ENCODE peak calls at places on chromosomes 5 and 9, in eight cellular contexts. One of them, this sample, is unnamed.

GRCh38 chr5:122401991-122402710 is 90.1 kb downstream of the SNCAIP start:
- DNase-seq in right lobe of liver: no peak
- DNase-seq in mammary epithelial cell: peak; percentile 49
- DNase-seq in BJ: no peak
- DNase-seq in AG10803: no peak
- DNase-seq in neural crest cell: no peak
- DNase-seq in OCI-LY7: no peak
- DNase-seq in RWPE1: peak; percentile 13
- DNase-seq in this sample: no peak

GRCh38 chr9:7103382-7104170 is 345.8 kb downstream of the KDM4C start:
- DNase-seq in OCI-LY7: no peak
- DNase-seq in BJ: no peak
- DNase-seq in mammary epithelial cell: peak; percentile 64
- DNase-seq in right lobe of liver: no peak
- DNase-seq in neural crest cell: no peak
- DNase-seq in RWPE1: no peak
- DNase-seq in AG10803: no peak
- DNase-seq in this sample: no peak

GRCh38 chr5:37839441-37840035 is 303 bp downstream of the GDNF start:
- DNase-seq in neural crest cell: peak; percentile 30
- DNase-seq in BJ: no peak
- DNase-seq in AG10803: peak; percentile 62
- DNase-seq in mammary epithelial cell: peak; percentile 55
- DNase-seq in OCI-LY7: no peak
- DNase-seq in right lobe of liver: peak; percentile 51
- DNase-seq in RWPE1: peak; percentile 57
- DNase-seq in this sample: peak; percentile 64

GRCh38 chr9:121599186-121599871 is 52.1 kb upstream of the DAB2IP start:
- DNase-seq in OCI-LY7: no peak
- DNase-seq in AG10803: no peak
- DNase-seq in BJ: no peak
- DNase-seq in RWPE1: peak; percentile 86
- DNase-seq in mammary epithelial cell: peak; percentile 32
- DNase-seq in right lobe of liver: peak; percentile 94
- DNase-seq in neural crest cell: peak; percentile 52
- DNase-seq in this sample: peak; percentile 49

GRCh38 chr5:159850192-159850573 is 66.1 kb upstream of the ADRA1B start:
- DNase-seq in AG10803: peak; percentile 79
- DNase-seq in BJ: peak; percentile 72
- DNase-seq in neural crest cell: no peak
- DNase-seq in mammary epithelial cell: peak; percentile 90
- DNase-seq in RWPE1: peak; percentile 76
- DNase-seq in OCI-LY7: no peak
- DNase-seq in right lobe of liver: no peak
- DNase-seq in this sample: no peak

GRCh38 chr9:105232207-105232606 is 12.2 kb upstream of the SLC44A1 start:
- DNase-seq in OCI-LY7: no peak
- DNase-seq in neural crest cell: no peak
- DNase-seq in AG10803: peak; percentile 69
- DNase-seq in BJ: no peak
- DNase-seq in right lobe of liver: no peak
- DNase-seq in mammary epithelial cell: no peak
- DNase-seq in RWPE1: no peak
- DNase-seq in this sample: no peak

GRCh38 chr5:56480305-56481146 is 247.4 kb upstream of the ANKRD55 start:
- DNase-seq in OCI-LY7: peak; percentile 61
- DNase-seq in RWPE1: peak; percentile 64
- DNase-seq in BJ: no peak
- DNase-seq in neural crest cell: peak; percentile 57
- DNase-seq in AG10803: peak; percentile 44
- DNase-seq in mammary epithelial cell: peak; percentile 65
- DNase-seq in right lobe of liver: peak; percentile 64
- DNase-seq in this sample: peak; percentile 57

GRCh38 chr9:110048976-110049698 is 158.8 kb downstream of the C9orf152 start:
- DNase-seq in BJ: no peak
- DNase-seq in OCI-LY7: peak; percentile 36
- DNase-seq in RWPE1: peak; percentile 70
- DNase-seq in AG10803: no peak
- DNase-seq in neural crest cell: peak; percentile 21
- DNase-seq in mammary epithelial cell: peak; percentile 24
- DNase-seq in right lobe of liver: peak; percentile 31
- DNase-seq in this sample: peak; percentile 31

GRCh38 chr5:73792687-73793320 is 166.8 kb downstream of the ARHGEF28 start:
- DNase-seq in BJ: peak; percentile 18
- DNase-seq in right lobe of liver: peak; percentile 61
- DNase-seq in RWPE1: peak; percentile 80
- DNase-seq in OCI-LY7: peak; percentile 60
- DNase-seq in AG10803: peak; percentile 66
- DNase-seq in neural crest cell: peak; percentile 73
- DNase-seq in mammary epithelial cell: peak; percentile 61
- DNase-seq in this sample: peak; percentile 61

GRCh38 chr9:100354121-100354800 is 1.5 kb upstream of the TEX10 start:
- DNase-seq in mammary epithelial cell: no peak
- DNase-seq in OCI-LY7: peak; percentile 25
- DNase-seq in BJ: no peak
- DNase-seq in RWPE1: no peak
- DNase-seq in right lobe of liver: no peak
- DNase-seq in neural crest cell: no peak
- DNase-seq in AG10803: no peak
- DNase-seq in this sample: no peak

GRCh38 chr5:51684794-51685355 is 301.6 kb downstream of the ISL1 start:
- DNase-seq in right lobe of liver: no peak
- DNase-seq in RWPE1: peak; percentile 24
- DNase-seq in BJ: no peak
- DNase-seq in OCI-LY7: no peak
- DNase-seq in AG10803: no peak
- DNase-seq in neural crest cell: no peak
- DNase-seq in mammary epithelial cell: no peak
- DNase-seq in this sample: no peak

GRCh38 chr9:86099695-86100364 is 472 bp upstream of the GOLM1 start:
- DNase-seq in BJ: no peak
- DNase-seq in AG10803: peak; percentile 56
- DNase-seq in OCI-LY7: no peak
- DNase-seq in mammary epithelial cell: peak; percentile 14
- DNase-seq in neural crest cell: peak; percentile 22
- DNase-seq in RWPE1: peak; percentile 29
- DNase-seq in right lobe of liver: peak; percentile 65
- DNase-seq in this sample: peak; percentile 64

GRCh38 chr5:86749841-86750240 is 132.1 kb downstream of the COX7C start:
- DNase-seq in right lobe of liver: no peak
- DNase-seq in BJ: no peak
- DNase-seq in mammary epithelial cell: no peak
- DNase-seq in neural crest cell: no peak
- DNase-seq in AG10803: no peak
- DNase-seq in RWPE1: peak; percentile 21
- DNase-seq in OCI-LY7: no peak
- DNase-seq in this sample: no peak

DNA sequence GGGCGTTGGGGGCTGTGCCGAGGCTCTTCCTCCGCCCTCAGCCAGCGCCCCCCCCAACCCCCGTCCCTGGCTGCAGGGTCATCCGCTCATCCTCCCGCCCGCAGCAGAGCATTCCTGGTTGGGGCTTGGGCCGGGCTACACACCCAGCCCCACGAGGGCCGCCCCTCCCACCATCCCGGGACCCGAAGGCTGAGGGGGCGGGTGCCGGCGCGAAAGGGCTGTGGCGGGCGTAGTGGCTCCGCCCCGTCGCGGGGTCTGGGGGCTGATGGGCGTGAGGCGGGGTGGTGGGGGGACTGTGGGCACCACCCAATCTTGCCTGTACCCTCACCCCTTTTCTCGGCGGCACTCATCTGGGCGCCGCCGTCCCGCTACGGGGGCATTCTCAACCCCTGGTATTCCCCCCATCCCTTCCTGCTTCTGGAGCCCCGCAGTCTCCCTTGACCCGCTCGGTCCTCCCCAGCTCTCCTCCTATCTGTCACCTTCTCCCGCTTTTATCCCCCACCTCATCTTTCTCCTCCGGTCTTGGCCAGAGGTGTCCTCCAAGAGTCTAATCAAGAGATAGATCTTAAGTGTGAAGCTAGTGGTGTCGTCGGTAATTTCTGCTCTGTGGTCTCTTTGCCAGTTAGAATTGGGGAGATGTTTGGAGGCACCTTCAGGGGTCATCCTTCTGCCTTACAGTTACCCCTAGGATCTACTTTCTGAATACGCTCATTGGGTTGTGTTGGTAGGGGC is 1.6 kb downstream of the FER start:
- DNase-seq in AG10803: no peak
- DNase-seq in BJ: no peak
- DNase-seq in mammary epithelial cell: peak; percentile 41
- DNase-seq in OCI-LY7: peak; percentile 21
- DNase-seq in neural crest cell: peak; percentile 56
- DNase-seq in right lobe of liver: no peak
- DNase-seq in RWPE1: peak; percentile 87
- DNase-seq in this sample: peak; percentile 65
- TF ChIP-seq CTCF in AG10803: peak; percentile 20
- TF ChIP-seq CTCF in BJ: no peak
- TF ChIP-seq CTCF in mammary epithelial cell: no peak
- TF ChIP-seq CTCF in OCI-LY7: peak; percentile 16
- TF ChIP-seq CTCF in neural crest cell: peak; percentile 2
- TF ChIP-seq CTCF in right lobe of liver: no peak
- TF ChIP-seq CTCF in RWPE1: no peak
- TF ChIP-seq CTCF in this sample: no peak

DNA sequence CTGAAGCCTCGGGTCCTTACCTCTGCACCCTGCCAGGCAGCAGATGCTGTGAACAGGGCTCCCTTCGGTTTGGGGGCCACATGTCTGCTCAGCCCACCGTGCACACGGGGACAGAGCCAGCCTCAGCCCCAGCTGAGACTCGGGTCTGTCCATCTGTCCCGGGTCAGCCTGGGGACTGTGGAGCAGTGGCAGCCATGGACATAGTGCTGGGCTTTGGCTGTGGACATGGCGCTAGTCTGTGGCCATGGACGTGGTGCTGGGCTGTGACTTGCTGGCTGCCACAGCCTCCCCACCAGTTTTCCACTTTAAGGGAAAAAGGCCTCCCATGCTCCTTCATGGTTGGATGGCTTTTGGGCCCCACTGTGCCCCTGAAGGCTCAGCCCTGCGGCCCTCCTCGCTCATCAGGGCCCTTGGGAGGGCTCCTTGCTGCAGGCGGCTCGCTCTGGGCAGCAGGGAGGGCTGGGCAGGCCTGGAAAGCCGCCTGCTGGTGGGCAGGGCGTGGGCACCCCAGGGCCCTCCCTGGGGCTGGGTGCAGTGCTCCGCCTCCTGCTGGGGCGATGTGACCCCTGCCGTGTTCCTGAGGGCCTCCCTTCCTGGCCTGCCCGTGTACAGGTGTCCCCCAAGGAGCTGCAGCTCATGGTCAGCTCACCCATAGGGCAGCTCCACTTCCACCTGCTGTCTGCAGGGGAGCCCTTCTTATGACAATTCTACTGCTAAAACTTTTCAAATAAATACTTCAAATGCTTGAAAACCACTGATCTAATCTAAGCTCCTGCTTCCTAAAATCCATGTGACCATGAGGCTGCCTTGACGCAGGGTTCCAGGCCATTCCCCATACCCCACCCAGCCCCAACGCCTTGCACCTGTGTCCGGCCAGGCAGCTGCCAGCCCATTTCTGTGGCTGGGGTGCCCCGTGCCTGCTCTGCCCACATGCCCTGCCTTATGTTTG is 112.1 kb upstream of the LMX1B start:
- DNase-seq in BJ: no peak
- DNase-seq in RWPE1: no peak
- DNase-seq in OCI-LY7: no peak
- DNase-seq in mammary epithelial cell: no peak
- DNase-seq in neural crest cell: no peak
- DNase-seq in AG10803: no peak
- DNase-seq in right lobe of liver: no peak
- DNase-seq in this sample: no peak
- TF ChIP-seq CTCF in BJ: peak; percentile 6
- TF ChIP-seq CTCF in RWPE1: no peak
- TF ChIP-seq CTCF in OCI-LY7: no peak
- TF ChIP-seq CTCF in mammary epithelial cell: no peak
- TF ChIP-seq CTCF in neural crest cell: no peak
- TF ChIP-seq CTCF in AG10803: no peak
- TF ChIP-seq CTCF in right lobe of liver: no peak
- TF ChIP-seq CTCF in this sample: no peak

DNA sequence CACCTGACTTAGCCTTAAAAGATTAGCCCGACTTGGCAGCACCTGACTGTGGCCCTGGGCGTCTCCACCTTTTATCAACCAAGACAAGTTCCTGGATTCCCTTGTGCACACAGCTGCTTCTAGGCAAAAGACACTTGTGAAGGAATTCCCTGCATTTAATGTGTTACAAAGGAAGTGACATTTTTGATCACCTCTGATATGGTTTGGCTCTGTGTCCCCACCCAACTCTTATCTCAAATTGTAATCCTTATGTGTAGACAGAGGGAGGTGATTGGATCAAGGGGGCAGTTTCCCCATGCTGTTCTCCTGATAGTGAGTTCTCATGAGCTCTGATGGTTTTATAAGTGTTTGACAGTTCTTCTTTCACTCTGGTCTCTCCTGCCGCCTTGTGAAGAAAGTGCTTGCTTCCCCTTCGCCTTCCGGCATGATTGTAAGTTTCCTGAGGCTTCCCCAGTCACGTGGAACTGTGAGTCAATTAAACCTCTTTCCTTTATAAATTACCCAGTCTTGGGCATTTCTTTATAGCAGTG is 2.6 kb upstream of the CPEB4 start:
- DNase-seq in neural crest cell: no peak
- DNase-seq in BJ: no peak
- DNase-seq in mammary epithelial cell: no peak
- DNase-seq in RWPE1: no peak
- DNase-seq in AG10803: no peak
- DNase-seq in OCI-LY7: no peak
- DNase-seq in right lobe of liver: no peak
- DNase-seq in this sample: no peak
- TF ChIP-seq CTCF in neural crest cell: no peak
- TF ChIP-seq CTCF in BJ: no peak
- TF ChIP-seq CTCF in mammary epithelial cell: no peak
- TF ChIP-seq CTCF in RWPE1: no peak
- TF ChIP-seq CTCF in AG10803: no peak
- TF ChIP-seq CTCF in OCI-LY7: no peak
- TF ChIP-seq CTCF in right lobe of liver: no peak
- TF ChIP-seq CTCF in this sample: no peak

GRCh38 chr5:142652563-142652962 is 33.3 kb downstream of the FGF1 start:
- DNase-seq in BJ: no peak
- DNase-seq in OCI-LY7: no peak
- DNase-seq in RWPE1: no peak
- DNase-seq in AG10803: no peak
- DNase-seq in mammary epithelial cell: no peak
- DNase-seq in neural crest cell: no peak
- DNase-seq in right lobe of liver: no peak
- DNase-seq in this sample: no peak

GRCh38 chr5:142657446-142657845 is 28.4 kb downstream of the FGF1 start:
- DNase-seq in RWPE1: no peak
- DNase-seq in mammary epithelial cell: no peak
- DNase-seq in right lobe of liver: no peak
- DNase-seq in AG10803: no peak
- DNase-seq in BJ: no peak
- DNase-seq in neural crest cell: no peak
- DNase-seq in OCI-LY7: no peak
- DNase-seq in this sample: no peak

GRCh38 chr5:142655339-142656267 is 30.3 kb downstream of the FGF1 start:
- DNase-seq in AG10803: peak; percentile 91
- DNase-seq in RWPE1: peak; percentile 87
- DNase-seq in neural crest cell: peak; percentile 91
- DNase-seq in mammary epithelial cell: peak; percentile 52
- DNase-seq in OCI-LY7: peak; percentile 62
- DNase-seq in right lobe of liver: peak; percentile 76
- DNase-seq in BJ: no peak
- DNase-seq in this sample: peak; percentile 79

GRCh38 chr5:142653321-142653720 is 32.6 kb downstream of the FGF1 start:
- DNase-seq in neural crest cell: no peak
- DNase-seq in BJ: no peak
- DNase-seq in right lobe of liver: no peak
- DNase-seq in AG10803: no peak
- DNase-seq in RWPE1: no peak
- DNase-seq in OCI-LY7: no peak
- DNase-seq in mammary epithelial cell: no peak
- DNase-seq in this sample: no peak

GRCh38 chr5:142654578-142655042 is 31.3 kb downstream of the FGF1 start:
- DNase-seq in OCI-LY7: no peak
- DNase-seq in mammary epithelial cell: no peak
- DNase-seq in BJ: no peak
- DNase-seq in AG10803: no peak
- DNase-seq in neural crest cell: no peak
- DNase-seq in right lobe of liver: no peak
- DNase-seq in RWPE1: no peak
- DNase-seq in this sample: no peak
- TF ChIP-seq CTCF in OCI-LY7: no peak
- TF ChIP-seq CTCF in mammary epithelial cell: no peak
- TF ChIP-seq CTCF in BJ: peak; percentile 19
- TF ChIP-seq CTCF in AG10803: no peak
- TF ChIP-seq CTCF in neural crest cell: no peak
- TF ChIP-seq CTCF in right lobe of liver: no peak
- TF ChIP-seq CTCF in RWPE1: no peak
- TF ChIP-seq CTCF in this sample: no peak

This sample was measured in GM20000.